ENCODE peak calls at places on chromosomes 1 and 21, in nine cellular contexts. T, B, S, O, Q, U, Y, G and X are unnamed samples.

GRCh38 chr1:231596337-231596791 is 30.2 kb upstream of the DISC1 start:
- DNase-seq in T (no peak), B (no peak), S (no peak), O (no peak), Q (no peak), U (no peak), Y (no peak), G (no peak), X (no peak)

GRCh38 chr1:173269490-173270230 is 62.5 kb upstream of the TNFSF4 start:
- DNase-seq in T (no peak), B (no peak), S (no peak), O (no peak), Q (no peak), U (no peak), Y (no peak), G (no peak), X (no peak)

GRCh38 chr1:201383647-201384405 is 6.3 kb upstream of the TNNT2 start:
- DNase-seq in T (no peak), B (peak; percentile 58), S (no peak), O (no peak), Q (no peak), U (no peak), Y (no peak), G (no peak), X (no peak)

GRCh38 chr21:44802396-44803153 is 955 bp upstream of the UBE2G2 start:
- DNase-seq in T (no peak), B (no peak), S (no peak), O (no peak), Q (no peak), U (peak; percentile 46), Y (no peak), G (no peak), X (no peak)

GRCh38 chr1:238469146-238469601 is 578.5 kb upstream of the ZP4 start:
- DNase-seq in T (no peak), B (no peak), S (no peak), O (no peak), Q (no peak), U (no peak), Y (no peak), G (no peak), X (no peak)

GRCh38 chr1:33383974-33384767 is 46.7 kb downstream of the PHC2 start:
- DNase-seq in T (no peak), B (no peak), S (no peak), O (no peak), Q (peak; percentile 29), U (peak; percentile 48), Y (no peak), G (no peak), X (no peak)

GRCh38 chr1:92655197-92655801 is 129.6 kb downstream of the EVI5 start:
- DNase-seq in T (no peak), B (no peak), S (no peak), O (no peak), Q (no peak), U (no peak), Y (no peak), G (no peak), X (no peak)

GRCh38 chr1:94864821-94865220 is 44.7 kb downstream of the SLC44A3 start:
- DNase-seq in T (no peak), B (no peak), S (no peak), O (no peak), Q (no peak), U (no peak), Y (no peak), G (no peak), X (no peak)

GRCh38 chr1:71039666-71040262 is 7.9 kb downstream of the PTGER3 start:
- DNase-seq in T (no peak), B (no peak), S (no peak), O (no peak), Q (no peak), U (no peak), Y (no peak), G (no peak), X (no peak)

GRCh38 chr1:161082996-161083742 is 6.2 kb downstream of the NECTIN4 start:
- DNase-seq in T (no peak), B (no peak), S (peak; percentile 95), O (no peak), Q (peak; percentile 81), U (no peak), Y (no peak), G (no peak), X (no peak)

GRCh38 chr21:17900990-17901385 is 81.8 kb upstream of the C21orf91 start:
- DNase-seq in T (no peak), B (no peak), S (no peak), O (no peak), Q (no peak), U (no peak), Y (no peak), G (no peak), X (no peak)

GRCh38 chr1:203649551-203650011 is 22.9 kb downstream of the ATP2B4 start:
- DNase-seq in T (no peak), B (no peak), S (no peak), O (no peak), Q (no peak), U (no peak), Y (peak; percentile 26), G (no peak), X (no peak)

GRCh38 chr1:213783273-213783672 is 204.5 kb upstream of the PROX1 start:
- DNase-seq in T (no peak), B (no peak), S (no peak), O (no peak), Q (no peak), U (no peak), Y (no peak), G (no peak), X (no peak)

GRCh38 chr1:55071477-55071876 is 32.1 kb downstream of the PCSK9 start:
- DNase-seq in T (peak; percentile 13), B (peak; percentile 4), S (no peak), O (peak; percentile 67), Q (no peak), U (peak; percentile 71), Y (no peak), G (no peak), X (no peak)

GRCh38 chr1:213041443-213041842 is 9.6 kb upstream of the RPS6KC1 start:
- DNase-seq in T (no peak), B (no peak), S (no peak), O (no peak), Q (no peak), U (no peak), Y (no peak), G (no peak), X (no peak)

GRCh38 chr1:27513958-27514357 is 24.0 kb upstream of the WASF2 start:
- DNase-seq in T (no peak), B (no peak), S (no peak), O (no peak), Q (no peak), U (peak; percentile 20), Y (no peak), G (no peak), X (no peak)

GRCh38 chr1:156437054-156437453 is 63.5 kb downstream of the MEF2D start:
- DNase-seq in T (no peak), B (no peak), S (no peak), O (no peak), Q (no peak), U (no peak), Y (no peak), G (no peak), X (no peak)

GRCh38 chr1:1000357-1001056 is 610 bp upstream of the HES4 start:
- DNase-seq in T (no peak), B (peak; percentile 39), S (peak; percentile 69), O (peak; percentile 75), Q (peak; percentile 75), U (no peak), Y (peak; percentile 44), G (no peak), X (no peak)

GRCh38 chr1:119554188-119554587 is 47.2 kb downstream of the HSD3B1 start:
- DNase-seq in T (peak; percentile 83), B (peak; percentile 64), S (peak; percentile 29), O (no peak), Q (peak; percentile 34), U (no peak), Y (no peak), G (no peak), X (no peak)

GRCh38 chr1:154803203-154803920 is 66.7 kb downstream of the KCNN3 start:
- DNase-seq in T (no peak), B (no peak), S (no peak), O (no peak), Q (no peak), U (no peak), Y (no peak), G (no peak), X (no peak)

GRCh38 chr1:40836283-40836682 is 25.9 kb downstream of the CITED4 start:
- DNase-seq in T (no peak), B (no peak), S (no peak), O (no peak), Q (no peak), U (no peak), Y (no peak), G (no peak), X (no peak)

GRCh38 chr1:116754203-116754977 is at the start of gene CD2:
- DNase-seq in T (no peak), B (no peak), S (no peak), O (no peak), Q (no peak), U (peak; percentile 52), Y (peak; percentile 31), G (no peak), X (no peak)

GRCh38 chr1:97365026-97365425 is 555.8 kb downstream of the DPYD start:
- DNase-seq in T (no peak), B (no peak), S (no peak), O (no peak), Q (no peak), U (no peak), Y (no peak), G (no peak), X (no peak)

GRCh38 chr1:117802546-117803257 is 126.7 kb downstream of the GDAP2 start:
- DNase-seq in T (no peak), B (no peak), S (no peak), O (no peak), Q (no peak), U (no peak), Y (no peak), G (no peak), X (no peak)

GRCh38 chr1:14961661-14962267 is 191.8 kb upstream of the TMEM51 start:
- DNase-seq in T (no peak), B (no peak), S (no peak), O (no peak), Q (no peak), U (no peak), Y (no peak), G (no peak), X (no peak)

GRCh38 chr1:164609084-164609483 is 50.1 kb downstream of the PBX1 start:
- DNase-seq in T (no peak), B (no peak), S (no peak), O (no peak), Q (no peak), U (no peak), Y (no peak), G (no peak), X (no peak)

GRCh38 chr1:25642710-25643109 is 26.1 kb downstream of the MAN1C1 start:
- DNase-seq in T (no peak), B (no peak), S (no peak), O (no peak), Q (no peak), U (peak; percentile 92), Y (peak; percentile 43), G (peak; percentile 29), X (no peak)